ENCODE peak calls at places on chromosomes 16 and 17, in eight cellular contexts. S, J, Q, I, K, G, C and P are unnamed samples.
A peak's percentile ranks its signal among the peaks of the same experiment; 100 is the strongest.

GRCh38 chr17:59332890-59333377 is 1.5 kb downstream of the YPEL2 start:
- DNase-seq in S (peak; percentile 33), J (no peak), Q (no peak), I (peak; percentile 35), K (peak; percentile 53), G (peak; percentile 36), C (no peak), P (no peak)

GRCh38 chr17:9824094-9824493 is 1.6 kb upstream of the GLP2R start:
- DNase-seq in S (no peak), J (no peak), Q (no peak), I (no peak), K (no peak), G (no peak), C (no peak), P (no peak)

GRCh38 chr17:37458805-37459204 is 30.9 kb upstream of the DUSP14 start:
- DNase-seq in S (no peak), J (no peak), Q (no peak), I (no peak), K (no peak), G (no peak), C (no peak), P (no peak)

GRCh38 chr16:17940584-17940983 is 396.0 kb downstream of the NPIPA8 start:
- DNase-seq in S (no peak), J (no peak), Q (no peak), I (no peak), K (no peak), G (no peak), C (no peak), P (no peak)

GRCh38 chr16:49483251-49483650 is 109.6 kb downstream of the C16orf78 start:
- DNase-seq in S (no peak), J (no peak), Q (no peak), I (no peak), K (no peak), G (no peak), C (no peak), P (no peak)

GRCh38 chr17:82932146-82933005 is 92.6 kb upstream of the ZNF750 start:
- DNase-seq in S (peak; percentile 15), J (no peak), Q (no peak), I (no peak), K (no peak), G (no peak), C (no peak), P (no peak)

GRCh38 chr17:72996791-72997190 is 95.7 kb downstream of the SLC39A11 start:
- DNase-seq in S (no peak), J (no peak), Q (no peak), I (no peak), K (no peak), G (no peak), C (no peak), P (no peak)

GRCh38 chr17:31381165-31381668 is 10.3 kb upstream of the RAB11FIP4 start:
- DNase-seq in S (no peak), J (no peak), Q (no peak), I (no peak), K (no peak), G (no peak), C (no peak), P (no peak)

GRCh38 chr17:28327709-28328108 is 7.6 kb downstream of the IFT20 start:
- DNase-seq in S (no peak), J (no peak), Q (no peak), I (no peak), K (no peak), G (no peak), C (no peak), P (no peak)

GRCh38 chr16:29898135-29898534 is 1.2 kb downstream of the SEZ6L2 start:
- DNase-seq in S (no peak), J (no peak), Q (no peak), I (no peak), K (no peak), G (no peak), C (peak; percentile 65), P (no peak)

GRCh38 chr16:85440744-85441143 is 172.4 kb upstream of the GSE1 start:
- DNase-seq in S (no peak), J (no peak), Q (no peak), I (no peak), K (no peak), G (no peak), C (no peak), P (no peak)

GRCh38 chr16:26830716-26831115 is 236.0 kb upstream of the C16orf82 start:
- DNase-seq in S (no peak), J (no peak), Q (no peak), I (no peak), K (no peak), G (no peak), C (no peak), P (no peak)

GRCh38 chr16:26824469-26824868 is 242.3 kb upstream of the C16orf82 start:
- DNase-seq in S (no peak), J (no peak), Q (no peak), I (no peak), K (no peak), G (no peak), C (no peak), P (no peak)

GRCh38 chr16:26826500-26826899 is 240.2 kb upstream of the C16orf82 start:
- DNase-seq in S (no peak), J (no peak), Q (no peak), I (no peak), K (no peak), G (no peak), C (no peak), P (no peak)

DNA sequence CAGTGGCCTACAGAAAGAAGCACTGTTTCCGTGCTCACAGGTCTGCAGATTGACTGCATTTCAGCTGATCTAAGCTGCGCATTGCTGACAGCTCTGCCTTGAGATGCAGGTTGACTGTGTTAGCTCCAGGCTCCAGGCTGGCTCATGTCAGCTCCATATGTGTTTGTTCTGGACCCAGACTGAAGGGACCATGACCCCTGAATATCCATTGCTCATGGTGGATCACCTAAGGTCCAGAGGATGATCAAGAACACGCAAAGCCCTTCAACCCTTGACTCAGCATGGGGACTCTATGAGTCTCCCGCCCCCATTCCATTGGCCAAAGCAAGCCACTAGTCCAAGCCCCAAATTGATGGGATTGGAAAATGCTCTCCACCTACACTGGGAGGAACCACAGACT is 239.3 kb upstream of the C16orf82 start:
- DNase-seq in S (no peak), J (no peak), Q (no peak), I (no peak), K (no peak), G (no peak), C (no peak), P (no peak)
- TF ChIP-seq POLR2AphosphoS5 in S (no peak), J (no peak), Q (no peak), I (no peak), K (no peak), G (no peak), C (no peak), P (no peak)

GRCh38 chr17:41970901-41971331 is 4.3 kb downstream of the CNP start:
- DNase-seq in S (no peak), J (no peak), Q (no peak), I (no peak), K (no peak), G (no peak), C (no peak), P (no peak)

GRCh38 chr17:41967141-41967920 is 736 bp downstream of the CNP start:
- DNase-seq in S (no peak), J (peak; percentile 48), Q (peak; percentile 4), I (peak; percentile 33), K (peak; percentile 14), G (no peak), C (peak; percentile 48), P (no peak)

GRCh38 chr17:41967921-41968578 is 1.5 kb downstream of the CNP start:
- DNase-seq in S (no peak), J (no peak), Q (no peak), I (no peak), K (no peak), G (no peak), C (no peak), P (no peak)

GRCh38 chr17:41966453-41967140 is at the start of gene CNP:
- DNase-seq in S (peak; percentile 94), J (peak; percentile 92), Q (peak; percentile 73), I (peak; percentile 94), K (peak; percentile 83), G (peak; percentile 88), C (peak; percentile 99), P (no peak)

GRCh38 chr17:41968676-41969075 is 2.1 kb downstream of the CNP start:
- DNase-seq in S (no peak), J (no peak), Q (no peak), I (no peak), K (no peak), G (no peak), C (no peak), P (no peak)
- H3K4me3 ChIP-seq in S (peak overlapping the region; percentile 72), J (no peak overlapping the region), Q (no peak overlapping the region), I (no peak overlapping the region), K (no peak overlapping the region), G (peak overlapping the region; percentile 92), C (no peak overlapping the region), P (no peak overlapping the region)

GRCh38 chr17:77234695-77235094 is 93.9 kb downstream of the SEC14L1 start:
- DNase-seq in S (no peak), J (no peak), Q (no peak), I (no peak), K (no peak), G (no peak), C (no peak), P (no peak)

GRCh38 chr17:77231076-77231871 is 90.5 kb downstream of the SEC14L1 start:
- DNase-seq in S (no peak), J (no peak), Q (no peak), I (no peak), K (no peak), G (no peak), C (no peak), P (no peak)

GRCh38 chr17:77235370-77236080 is 94.8 kb downstream of the SEC14L1 start:
- DNase-seq in S (no peak), J (no peak), Q (no peak), I (no peak), K (no peak), G (no peak), C (peak; percentile 71), P (peak; percentile 98)

GRCh38 chr17:77233127-77233526 is 92.4 kb downstream of the SEC14L1 start:
- DNase-seq in S (no peak), J (no peak), Q (no peak), I (no peak), K (no peak), G (no peak), C (no peak), P (no peak)

DNA sequence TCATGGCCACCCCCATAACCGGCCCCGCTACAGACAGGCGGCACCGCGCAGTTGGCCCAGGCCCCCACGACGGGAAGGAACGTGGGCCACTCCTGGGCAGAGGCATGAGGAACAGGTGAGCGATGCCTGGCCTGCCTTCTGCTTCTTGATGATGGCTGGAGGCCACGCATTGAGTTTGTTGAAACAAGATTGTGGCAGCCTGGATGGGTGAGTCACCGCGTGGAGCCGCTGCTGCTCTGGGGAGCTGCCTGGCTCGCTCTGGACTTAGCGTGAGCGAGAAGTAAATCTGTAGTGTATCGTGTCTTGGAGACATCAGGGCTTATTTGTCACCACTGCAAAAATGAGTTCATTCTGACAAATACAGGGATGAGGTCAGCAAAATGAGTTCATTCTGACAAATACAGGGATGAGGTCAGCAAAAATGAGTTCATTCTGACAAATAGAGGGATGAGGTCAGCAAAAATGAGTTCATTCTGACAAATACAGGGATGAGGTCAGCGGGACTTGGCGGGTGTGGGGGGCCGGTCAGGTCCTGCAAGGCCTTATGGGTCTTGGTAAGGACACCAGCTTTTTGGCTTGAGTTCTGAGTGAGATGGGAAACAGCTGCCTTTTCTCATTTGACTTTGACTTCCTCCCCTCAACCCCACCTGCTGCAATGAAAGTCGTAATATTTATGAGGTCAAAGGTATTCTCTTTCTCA is 93.0 kb downstream of the SEC14L1 start:
- DNase-seq in S (peak; percentile 55), J (peak; percentile 83), Q (no peak), I (peak; percentile 33), K (no peak), G (no peak), C (no peak), P (no peak)
- TF ChIP-seq POLR2AphosphoS5 in S (no peak), J (no peak), Q (no peak), I (no peak), K (no peak), G (no peak), C (peak; percentile 44), P (no peak)

GRCh38 chr17:1260762-1261161 is 9.5 kb upstream of the BHLHA9 start:
- DNase-seq in S (no peak), J (no peak), Q (no peak), I (no peak), K (no peak), G (no peak), C (no peak), P (no peak)
- H3K4me3 ChIP-seq in S (no peak overlapping the region), J (no peak overlapping the region), Q (no peak overlapping the region), I (no peak overlapping the region), K (no peak overlapping the region), G (no peak overlapping the region), C (no peak overlapping the region), P (no peak overlapping the region)